ENCODE peak calls at places on chromosomes 2 and 18, in eight cellular contexts. G is NB4, B is mammary epithelial cell, M is WTC11, Q is MCF 10A, I is left ventricle myocardium inferior, A is GM10248, U is breast epithelium. P is an unnamed sample.
A peak's percentile ranks its signal among the peaks of the same experiment; 100 is the strongest.

GRCh38 chr2:240713928-240714746 is 22.5 kb downstream of the AQP12A start:
- DNase-seq in M (no peak), A (no peak), Q (no peak), G (no peak), B (no peak), I (no peak), U (no peak), P (no peak)

GRCh38 chr2:201551901-201552300 is 91.4 kb downstream of the TMEM237 start:
- DNase-seq in U (no peak), G (no peak), A (no peak), B (no peak), M (no peak), I (no peak), Q (no peak), P (no peak)

GRCh38 chr2:162582357-162582798 is 238.4 kb downstream of the GCA start:
- DNase-seq in M (no peak), I (no peak), U (no peak), B (no peak), A (no peak), Q (peak; percentile 6), G (no peak), P (no peak)

GRCh38 chr2:80499095-80499494 is 194.5 kb upstream of the LRRTM1 start:
- DNase-seq in M (peak; percentile 17), A (no peak), Q (peak; percentile 59), I (no peak), G (peak; percentile 39), U (no peak), B (peak; percentile 2), P (peak; percentile 30)

GRCh38 chr18:24790347-24790746 is 329.9 kb downstream of the HRH4 start:
- DNase-seq in A (no peak), B (no peak), I (no peak), G (no peak), Q (no peak), U (no peak), M (no peak), P (no peak)

GRCh38 chr18:58590827-58591226 is 38.1 kb downstream of the ALPK2 start:
- DNase-seq in I (no peak), A (no peak), Q (no peak), M (no peak), G (no peak), U (no peak), B (no peak), P (no peak)

GRCh38 chr2:144448389-144449027 is 71.4 kb downstream of the ZEB2 start:
- DNase-seq in A (no peak), G (no peak), U (no peak), B (no peak), I (no peak), M (no peak), Q (no peak), P (no peak)

GRCh38 chr18:51275712-51276473 is 78.4 kb upstream of the MEX3C start:
- DNase-seq in M (no peak), B (no peak), Q (peak; percentile 38), U (no peak), I (peak; percentile 36), A (no peak), G (no peak), P (no peak)

GRCh38 chr18:52339891-52340371 is at the start of gene DCC:
- DNase-seq in A (peak; percentile 28), I (no peak), Q (peak; percentile 6), M (peak; percentile 68), B (peak; percentile 53), G (peak; percentile 4), U (no peak), P (no peak)

GRCh38 chr2:208669394-208669793 is 262.8 kb downstream of the PTH2R start:
- DNase-seq in A (no peak), B (no peak), I (no peak), U (no peak), Q (no peak), G (no peak), M (no peak), P (no peak)

GRCh38 chr2:238941262-238941792 is 93.4 kb downstream of the TWIST2 start:
- DNase-seq in G (no peak), B (no peak), A (no peak), Q (no peak), I (no peak), U (no peak), M (no peak), P (no peak)

GRCh38 chr2:67645280-67646255 is 248.4 kb downstream of the ETAA1 start:
- DNase-seq in Q (no peak), G (no peak), M (no peak), U (no peak), B (no peak), A (no peak), I (no peak), P (no peak)

GRCh38 chr2:54526226-54526879 is 70.2 kb downstream of the SPTBN1 start:
- DNase-seq in Q (no peak), U (no peak), B (no peak), I (no peak), G (no peak), M (no peak), A (no peak), P (no peak)

GRCh38 chr2:20179755-20180594 is 45.0 kb downstream of the SDC1 start:
- DNase-seq in G (no peak), M (peak; percentile 75), Q (peak; percentile 94), I (no peak), U (no peak), A (no peak), B (peak; percentile 95), P (no peak)

GRCh38 chr18:76252880-76253279 is 242.2 kb downstream of the ZNF516 start:
- DNase-seq in I (no peak), M (peak; percentile 36), A (no peak), Q (peak; percentile 36), U (no peak), B (no peak), G (peak; percentile 33), P (no peak)
- TF ChIP-seq CTCF in I (peak; percentile 22), M (peak; percentile 57), A (no peak), Q (peak; percentile 63), U (no peak), B (peak; percentile 63), G (peak; percentile 62), P (no peak)

DNA sequence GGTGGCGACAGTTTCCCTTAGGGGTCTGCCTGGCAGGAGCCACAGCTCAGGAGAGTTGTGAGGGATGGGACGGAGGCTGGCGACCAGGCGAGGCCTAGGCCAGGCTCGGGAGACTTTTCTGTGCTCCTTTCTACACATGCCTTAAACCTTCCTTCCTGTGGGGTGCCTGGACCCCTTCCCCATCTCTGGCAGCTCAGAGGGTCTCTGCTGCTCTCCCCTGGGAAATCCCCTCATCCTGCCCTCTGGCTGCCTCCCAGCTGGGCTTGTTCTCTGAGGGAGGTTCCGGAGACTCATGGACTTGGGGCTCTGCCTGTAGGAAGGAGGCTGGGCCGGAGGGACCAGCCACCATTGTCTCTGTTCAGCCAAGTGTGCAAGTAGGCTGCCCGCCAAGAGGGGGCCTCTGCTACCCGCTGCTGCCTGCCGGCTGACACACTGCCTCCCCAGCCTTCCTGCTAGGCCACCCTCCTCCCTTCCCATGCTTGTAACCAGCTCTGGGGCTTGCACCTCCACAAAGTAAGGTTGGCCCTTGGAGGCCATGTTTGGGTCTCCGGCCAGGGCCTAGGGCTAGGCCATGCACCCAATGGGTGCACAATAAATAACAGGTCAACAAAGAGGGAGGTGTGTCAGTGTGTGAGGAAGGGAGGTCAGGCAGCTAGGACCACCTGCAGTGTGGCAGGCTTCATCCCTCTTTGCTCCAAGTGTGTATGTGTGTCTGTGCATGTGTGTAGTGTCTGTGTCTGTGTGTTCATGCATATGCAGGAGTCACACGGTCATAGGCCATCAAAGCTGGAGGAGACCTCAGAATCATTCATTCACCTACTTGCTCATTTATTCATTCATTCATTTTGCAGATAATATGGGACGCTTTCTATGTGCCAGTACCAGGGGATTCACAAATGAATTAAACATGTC is 28.8 kb downstream of the PSD4 start:
- DNase-seq in U (no peak), M (peak; percentile 30), G (peak; percentile 27), I (no peak), Q (no peak), B (no peak), A (no peak), P (no peak)
- TF ChIP-seq CTCF in U (no peak), M (no peak), G (no peak), I (no peak), Q (no peak), B (no peak), A (no peak), P (no peak)

DNA sequence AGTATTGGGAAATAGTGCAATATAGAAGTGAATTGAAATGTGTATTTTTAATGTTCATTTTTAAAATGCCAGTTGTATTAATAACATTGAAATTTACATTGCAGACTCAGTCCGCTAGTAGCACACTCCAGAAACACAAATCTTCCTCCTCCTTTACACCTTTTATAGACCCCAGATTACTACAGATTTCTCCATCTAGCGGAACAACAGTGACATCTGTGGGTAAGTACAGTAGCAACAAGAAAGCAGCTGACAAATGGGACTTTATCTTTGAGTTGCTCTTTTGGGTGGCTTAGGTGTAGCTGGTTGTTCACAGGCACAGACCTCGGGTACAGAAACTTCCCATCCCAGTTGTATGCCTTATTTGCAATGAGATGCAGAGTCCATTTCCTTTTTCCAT is 118.2 kb upstream of the IL1R2 start:
- DNase-seq in M (no peak), G (peak; percentile 50), A (no peak), I (no peak), B (no peak), Q (no peak), U (no peak), P (no peak)
- TF ChIP-seq CTCF in M (no peak), G (peak; percentile 20), A (peak; percentile 19), I (peak; percentile 29), B (no peak), Q (no peak), U (no peak), P (no peak)

DNA sequence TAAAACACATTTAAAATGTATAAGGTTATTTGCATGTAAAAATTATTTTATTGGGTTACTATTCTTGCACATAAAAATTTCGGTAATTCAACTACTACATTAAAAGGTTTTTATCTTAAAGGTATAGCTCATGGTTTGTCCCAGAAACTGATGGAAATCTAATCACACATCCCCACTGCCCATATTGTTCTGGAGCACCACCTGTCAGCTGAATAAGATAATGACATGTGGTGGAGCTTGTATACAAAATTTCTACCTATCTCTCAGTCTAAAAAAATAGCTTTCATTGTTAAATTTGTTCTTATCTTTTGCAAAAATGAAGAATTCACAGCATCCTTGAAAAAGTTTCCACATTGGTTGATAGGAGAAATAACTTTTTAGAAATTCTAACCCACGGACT is 18.3 kb downstream of the ERBB4 start:
- DNase-seq in B (no peak), G (no peak), Q (peak; percentile 12), M (no peak), I (no peak), A (no peak), U (no peak), P (no peak)
- TF ChIP-seq CTCF in B (peak; percentile 16), G (peak; percentile 7), Q (peak; percentile 25), M (no peak), I (peak; percentile 38), A (peak; percentile 6), U (no peak), P (no peak)

GRCh38 chr2:165141601-165142000 is 62.2 kb downstream of the SCN3A start:
- DNase-seq in B (no peak), U (no peak), A (no peak), M (no peak), G (no peak), I (no peak), Q (no peak), P (no peak)
- TF ChIP-seq CTCF in B (peak; percentile 16), U (no peak), A (no peak), M (no peak), G (no peak), I (peak; percentile 13), Q (peak; percentile 19), P (no peak)

GRCh38 chr2:111200333-111200879 is 79.7 kb downstream of the BCL2L11 start:
- DNase-seq in I (no peak), A (no peak), Q (no peak), M (no peak), B (no peak), U (no peak), G (peak; percentile 24), P (no peak)
- TF ChIP-seq CTCF in I (no peak), A (no peak), Q (no peak), M (no peak), B (no peak), U (no peak), G (no peak), P (no peak)